ENCODE peak calls at places on chromosomes 16 and 17, in nine cellular contexts. Y is H1, B is tibial nerve, C is stomach, Z is IMR-90, O is H54, E is GM12891, K is transverse colon, J is breast epithelium. A is an unnamed sample.

GRCh38 chr17:62309381-62309780 is 71.0 kb upstream of the EFCAB3 start:
- DNase-seq in Y (no peak), B (no peak), C (no peak), Z (no peak), O (no peak), E (no peak), K (no peak), J (no peak), A (no peak)

GRCh38 chr17:49230636-49231562 is at the start of gene PHOSPHO1:
- DNase-seq in Y (peak), B (peak), C (peak), Z (peak), O (peak), E (peak), K (peak), J (peak), A (peak)

GRCh38 chr17:78879679-78880186 is 23.3 kb downstream of the CEP295NL start:
- DNase-seq in Y (no peak), B (peak), C (no peak), Z (peak), O (no peak), E (no peak), K (peak), J (peak), A (no peak)

GRCh38 chr16:73025111-73025505 is 22.8 kb downstream of the ZFHX3 start:
- DNase-seq in Y (no peak), B (no peak), C (no peak), Z (no peak), O (no peak), E (no peak), K (no peak), J (no peak), A (no peak)

GRCh38 chr16:11053916-11054460 is 109.6 kb downstream of the CLEC16A start:
- DNase-seq in Y (no peak), B (no peak), C (no peak), Z (no peak), O (no peak), E (no peak), K (no peak), J (no peak), A (no peak)

GRCh38 chr16:56423584-56424403 is 1.6 kb downstream of the AMFR start:
- DNase-seq in Y (no peak), B (no peak), C (no peak), Z (no peak), O (no peak), E (no peak), K (no peak), J (no peak), A (no peak)

GRCh38 chr17:63996430-63997182 is 1.5 kb upstream of the PRR29 start:
- DNase-seq in Y (no peak), B (no peak), C (no peak), Z (no peak), O (no peak), E (no peak), K (no peak), J (no peak), A (no peak)

GRCh38 chr16:75733305-75734141 is 7.2 kb upstream of the CPHXL start:
- DNase-seq in Y (no peak), B (no peak), C (no peak), Z (peak), O (no peak), E (no peak), K (no peak), J (no peak), A (no peak)

GRCh38 chr17:82963104-82963950 is 116.1 kb upstream of the METRNL start:
- DNase-seq in Y (peak), B (peak), C (peak), Z (peak), O (no peak), E (peak), K (peak), J (peak), A (no peak)

GRCh38 chr17:19368119-19368660 is 5.7 kb upstream of the B9D1 start:
- DNase-seq in Y (no peak), B (no peak), C (no peak), Z (peak), O (no peak), E (no peak), K (no peak), J (no peak), A (no peak)

GRCh38 chr16:81620029-81620428 is 159.1 kb upstream of the PLCG2 start:
- DNase-seq in Y (no peak), B (no peak), C (no peak), Z (no peak), O (no peak), E (no peak), K (no peak), J (no peak), A (no peak)

GRCh38 chr17:79980246-79981043 is 55.2 kb downstream of the TBC1D16 start:
- DNase-seq in Y (no peak), B (no peak), C (no peak), Z (no peak), O (no peak), E (no peak), K (no peak), J (no peak), A (no peak)

GRCh38 chr17:37138726-37139125 is 190.0 kb downstream of the AATF start:
- DNase-seq in Y (no peak), B (no peak), C (no peak), Z (peak), O (no peak), E (no peak), K (no peak), J (no peak), A (no peak)

GRCh38 chr16:89230210-89230609 is 12.7 kb downstream of the ZNF778 start:
- DNase-seq in Y (no peak), B (no peak), C (no peak), Z (no peak), O (no peak), E (no peak), K (no peak), J (no peak), A (no peak)

GRCh38 chr17:22516861-22517636 is 824.7 kb downstream of the KCNJ18 start:
- DNase-seq in Y (no peak), B (no peak), C (no peak), Z (no peak), O (no peak), E (no peak), K (no peak), J (no peak), A (no peak)

GRCh38 chr17:37494401-37494831 is 4.7 kb downstream of the DUSP14 start:
- DNase-seq in Y (no peak), B (no peak), C (no peak), Z (no peak), O (no peak), E (no peak), K (no peak), J (no peak), A (no peak)

GRCh38 chr17:15038656-15039055 is 226.5 kb downstream of the PMP22 start:
- DNase-seq in Y (no peak), B (no peak), C (no peak), Z (peak), O (no peak), E (no peak), K (no peak), J (peak), A (no peak)

GRCh38 chr17:77316191-77316641 is 175.4 kb downstream of the SEC14L1 start:
- DNase-seq in Y (peak), B (no peak), C (no peak), Z (peak), O (peak), E (no peak), K (peak), J (peak), A (no peak)

GRCh38 chr17:42891539-42892152 is 9.0 kb upstream of the G6PC1 start:
- DNase-seq in Y (no peak), B (no peak), C (peak), Z (peak), O (no peak), E (no peak), K (peak), J (no peak), A (no peak)

GRCh38 chr17:50514936-50515702 is 6.9 kb downstream of the MYCBPAP start:
- DNase-seq in Y (no peak), B (peak), C (no peak), Z (no peak), O (no peak), E (no peak), K (no peak), J (peak), A (no peak)

GRCh38 chr17:80104321-80104955 is 3.1 kb downstream of the GAA start:
- DNase-seq in Y (no peak), B (no peak), C (no peak), Z (no peak), O (peak), E (no peak), K (no peak), J (no peak), A (no peak)

GRCh38 chr17:82419471-82419995 is 1.1 kb upstream of the OGFOD3 start:
- DNase-seq in Y (no peak), B (no peak), C (no peak), Z (no peak), O (no peak), E (no peak), K (no peak), J (no peak), A (no peak)

GRCh38 chr16:49526966-49527365 is 153.4 kb downstream of the C16orf78 start:
- DNase-seq in Y (no peak), B (no peak), C (no peak), Z (no peak), O (no peak), E (no peak), K (no peak), J (no peak), A (no peak)

GRCh38 chr16:58339452-58339938 is 44.7 kb upstream of the PRSS54 start:
- DNase-seq in Y (no peak), B (no peak), C (no peak), Z (no peak), O (peak), E (no peak), K (no peak), J (no peak), A (no peak)

GRCh38 chr17:81635973-81636504 is 873 bp downstream of the NPLOC4 start:
- DNase-seq in Y (no peak), B (no peak), C (no peak), Z (peak), O (peak), E (no peak), K (no peak), J (no peak), A (no peak)

GRCh38 chr17:83200746-83201145 is 121.3 kb downstream of the METRNL start:
- DNase-seq in Y (no peak), B (peak), C (no peak), Z (no peak), O (no peak), E (no peak), K (no peak), J (peak), A (no peak)

GRCh38 chr17:7022791-7023571 is at the start of gene BCL6B:
- DNase-seq in Y (no peak), B (no peak), C (no peak), Z (no peak), O (no peak), E (no peak), K (no peak), J (no peak), A (no peak)

GRCh38 chr17:67246648-67247415 is 1.8 kb upstream of the HELZ start:
- DNase-seq in Y (peak), B (no peak), C (peak), Z (peak), O (peak), E (no peak), K (peak), J (peak), A (peak)

GRCh38 chr17:47257651-47258339 is 4.2 kb downstream of the ITGB3 start:
- DNase-seq in Y (no peak), B (no peak), C (no peak), Z (peak), O (peak), E (no peak), K (no peak), J (no peak), A (no peak)

GRCh38 chr17:18119166-18119745 is 10.7 kb downstream of the MYO15A start:
- DNase-seq in Y (no peak), B (no peak), C (no peak), Z (no peak), O (no peak), E (no peak), K (no peak), J (no peak), A (no peak)
- TF ChIP-seq POLR2A in Y (no peak), B (no peak), C (no peak), Z (no peak), O (no peak), E (no peak), K (no peak), J (no peak), A (no peak)

DNA sequence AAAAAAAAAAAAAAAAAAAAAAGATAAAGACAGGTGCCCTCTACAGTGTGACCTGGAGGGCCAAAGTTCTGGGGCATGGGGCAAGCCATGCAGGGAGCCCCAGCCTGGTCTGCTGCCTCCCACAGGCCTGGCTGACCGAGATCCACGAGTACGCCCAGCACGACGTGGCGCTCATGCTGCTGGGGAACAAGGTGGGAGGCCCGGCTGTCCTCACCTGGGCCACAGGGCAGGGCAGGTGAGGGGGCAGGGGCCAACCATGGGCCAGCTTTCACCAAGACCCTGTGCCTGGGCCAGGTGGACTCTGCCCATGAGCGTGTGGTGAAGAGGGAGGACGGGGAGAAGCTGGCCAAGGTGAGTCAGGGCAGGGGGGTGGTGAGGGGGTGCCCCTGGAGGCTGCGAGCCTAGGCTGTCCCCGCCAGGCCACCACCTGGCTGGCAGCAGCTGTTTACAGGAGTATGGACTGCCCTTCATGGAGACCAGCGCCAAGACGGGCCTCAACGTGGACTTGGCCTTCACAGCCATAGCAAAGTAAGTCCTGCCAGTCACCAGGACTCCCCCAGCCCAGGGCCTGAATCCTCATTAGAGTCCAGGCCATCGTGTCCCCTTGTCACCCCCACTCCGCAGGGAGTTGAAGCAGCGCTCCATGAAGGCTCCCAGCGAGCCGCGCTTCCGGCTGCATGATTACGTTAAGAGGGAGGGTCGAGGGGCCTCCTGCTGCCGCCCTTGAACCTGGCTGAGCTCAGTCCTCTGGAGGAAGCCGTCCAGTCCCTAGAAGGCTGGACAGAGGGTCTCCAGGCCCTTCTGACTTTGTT is 2.7 kb upstream of the TRAF7 start:
- DNase-seq in Y (no peak), B (no peak), C (peak), Z (no peak), O (no peak), E (no peak), K (peak), J (no peak), A (no peak)
- TF ChIP-seq POLR2A in Y (no peak), B (no peak), C (no peak), Z (peak), O (peak), E (peak), K (peak), J (no peak), A (peak)

GRCh38 chr16:14302031-14302398 is 230.9 kb downstream of the MRTFB start:
- DNase-seq in Y (no peak), B (no peak), C (peak), Z (peak), O (peak), E (peak), K (peak), J (no peak), A (peak)

GRCh38 chr16:14303182-14303618 is 232.1 kb downstream of the MRTFB start:
- DNase-seq in Y (no peak), B (no peak), C (no peak), Z (peak), O (no peak), E (no peak), K (no peak), J (no peak), A (no peak)

GRCh38 chr16:14304891-14305459 is 233.9 kb downstream of the MRTFB start:
- DNase-seq in Y (no peak), B (no peak), C (no peak), Z (no peak), O (no peak), E (no peak), K (no peak), J (no peak), A (no peak)

GRCh38 chr16:14302399-14303181 is 231.5 kb downstream of the MRTFB start:
- DNase-seq in Y (no peak), B (no peak), C (no peak), Z (no peak), O (peak), E (no peak), K (peak), J (no peak), A (peak)

DNA sequence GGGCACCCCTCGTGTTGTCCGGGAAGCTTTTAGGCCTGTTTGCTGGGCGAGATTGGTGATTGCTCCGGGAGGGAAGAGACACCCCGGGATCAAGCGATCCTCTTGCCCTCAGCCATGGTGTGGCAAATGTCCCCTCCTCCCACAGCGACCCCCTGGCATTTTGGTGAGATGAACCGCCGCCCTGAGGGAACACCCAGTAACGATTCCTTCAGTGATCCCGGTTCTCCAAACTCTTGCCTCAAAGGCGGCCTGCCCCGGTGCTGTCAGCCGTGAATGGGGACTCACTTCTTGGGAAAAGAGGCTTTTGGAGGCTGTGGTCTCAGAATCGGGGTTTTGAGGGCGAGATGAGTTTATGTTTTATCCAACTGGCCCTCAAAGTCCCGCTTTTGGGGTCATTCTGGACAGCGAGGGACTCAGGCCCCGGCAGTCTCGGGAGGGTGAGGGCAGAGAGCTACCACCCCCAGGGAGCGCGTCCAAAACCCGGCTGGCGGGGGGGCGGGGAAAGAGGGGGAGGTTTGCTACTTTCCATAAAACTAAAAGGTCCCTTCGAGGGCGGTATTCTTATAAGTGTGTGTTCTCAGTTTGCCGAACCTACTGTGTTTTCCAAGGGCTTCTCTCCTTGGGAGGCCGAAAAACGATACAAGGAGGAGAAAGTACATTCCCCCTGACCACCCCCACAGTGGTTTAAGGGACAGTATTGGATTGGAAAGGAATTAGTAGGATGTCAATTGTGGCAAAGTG is 232.7 kb downstream of the MRTFB start:
- DNase-seq in Y (no peak), B (no peak), C (no peak), Z (no peak), O (peak), E (no peak), K (peak), J (no peak), A (no peak)
- TF ChIP-seq POLR2A in Y (no peak), B (no peak), C (no peak), Z (no peak), O (no peak), E (no peak), K (no peak), J (no peak), A (no peak)

GRCh38 chr16:86577314-86577971 is 906 bp upstream of the FOXL1 start:
- DNase-seq in Y (no peak), B (no peak), C (no peak), Z (peak), O (no peak), E (no peak), K (no peak), J (no peak), A (no peak)

GRCh38 chr16:86574646-86575045 is 3.7 kb upstream of the FOXL1 start:
- DNase-seq in Y (no peak), B (no peak), C (no peak), Z (no peak), O (no peak), E (no peak), K (no peak), J (no peak), A (no peak)

GRCh38 chr16:86576591-86577313 is 1.6 kb upstream of the FOXL1 start:
- DNase-seq in Y (no peak), B (no peak), C (no peak), Z (no peak), O (no peak), E (no peak), K (no peak), J (no peak), A (no peak)

GRCh38 chr16:86575095-86575685 is 3.2 kb upstream of the FOXL1 start:
- DNase-seq in Y (no peak), B (no peak), C (no peak), Z (no peak), O (no peak), E (no peak), K (no peak), J (no peak), A (no peak)

DNA sequence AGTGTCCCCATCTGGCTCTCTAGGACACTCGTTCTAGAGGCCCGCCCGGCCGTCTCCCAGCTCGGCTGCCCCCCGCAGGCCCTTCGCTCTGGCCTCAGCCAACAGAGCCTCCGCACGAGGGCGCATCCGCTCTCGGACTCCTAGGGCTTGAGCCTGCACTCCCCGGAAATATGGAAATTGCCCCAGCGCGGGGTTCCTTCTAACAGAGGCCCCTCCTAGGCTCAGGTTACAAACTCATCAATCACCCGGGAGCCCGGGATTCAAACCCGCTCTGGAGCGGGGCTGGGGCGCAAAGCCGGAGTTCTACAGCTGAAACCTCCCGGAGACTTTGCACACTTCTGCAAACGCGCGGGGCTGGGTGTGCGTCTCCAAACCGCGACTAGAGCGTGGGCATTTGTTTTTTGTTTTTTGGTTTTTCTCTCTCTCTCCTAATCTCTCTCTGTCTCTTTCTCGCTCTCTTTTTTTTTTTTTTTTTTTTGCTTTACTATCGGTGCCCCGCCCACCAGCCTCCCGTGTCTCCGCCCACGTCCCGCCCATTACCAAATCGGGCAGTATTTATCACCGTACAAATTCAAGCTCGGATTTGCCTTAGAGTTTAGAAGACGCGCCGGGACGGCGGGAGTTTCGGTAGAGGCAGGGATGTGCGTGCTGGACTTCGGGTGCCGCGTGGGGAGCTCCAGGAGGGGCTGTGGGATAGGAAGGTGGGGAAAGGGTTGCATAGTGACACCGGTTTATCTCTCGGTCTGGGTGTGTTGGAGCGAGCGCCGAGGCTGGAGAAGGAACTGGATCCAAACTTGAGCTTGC is 2.4 kb upstream of the FOXL1 start:
- DNase-seq in Y (no peak), B (peak), C (peak), Z (peak), O (peak), E (no peak), K (peak), J (peak), A (no peak)
- TF ChIP-seq POLR2A in Y (no peak), B (peak), C (no peak), Z (peak), O (peak), E (no peak), K (peak), J (no peak), A (no peak)

GRCh38 chr17:332558-333322 is 19.9 kb downstream of the RPH3AL start:
- DNase-seq in Y (no peak), B (no peak), C (no peak), Z (peak), O (no peak), E (no peak), K (no peak), J (peak), A (no peak)
- TF ChIP-seq POLR2A in Y (no peak), B (no peak), C (no peak), Z (no peak), O (no peak), E (no peak), K (no peak), J (no peak), A (no peak)